ENCODE peak calls at places on chromosome 10, in nine cellular contexts. One of them, this sample, is unnamed.

GRCh38 chr10:122112625-122113160 is 123.7 kb downstream of the TACC2 start:
- DNase-seq in A549: peak; percentile 93
- DNase-seq in lung: peak; percentile 84
- DNase-seq in DND-41: no peak
- DNase-seq in tibial artery: peak; percentile 96
- DNase-seq in fibroblast of lung: peak; percentile 96
- DNase-seq in SK-N-SH: peak; percentile 93
- DNase-seq in lower lobe of right lung: peak; percentile 91
- DNase-seq in SK-N-MC: no peak
- DNase-seq in this sample: no peak

GRCh38 chr10:103445767-103446567 is 6.2 kb downstream of the CALHM2 start:
- DNase-seq in A549: no peak
- DNase-seq in lung: peak; percentile 64
- DNase-seq in DND-41: no peak
- DNase-seq in tibial artery: peak; percentile 96
- DNase-seq in fibroblast of lung: peak; percentile 81
- DNase-seq in SK-N-SH: no peak
- DNase-seq in lower lobe of right lung: no peak
- DNase-seq in SK-N-MC: no peak
- DNase-seq in this sample: no peak

GRCh38 chr10:104784452-104784851 is 143.4 kb downstream of the SORCS3 start:
- DNase-seq in A549: no peak
- DNase-seq in lung: no peak
- DNase-seq in DND-41: no peak
- DNase-seq in tibial artery: no peak
- DNase-seq in fibroblast of lung: no peak
- DNase-seq in SK-N-SH: no peak
- DNase-seq in lower lobe of right lung: no peak
- DNase-seq in SK-N-MC: no peak
- DNase-seq in this sample: no peak

GRCh38 chr10:101987136-101987535 is 68.8 kb downstream of the ARMH3 start:
- DNase-seq in A549: no peak
- DNase-seq in lung: no peak
- DNase-seq in DND-41: no peak
- DNase-seq in tibial artery: no peak
- DNase-seq in fibroblast of lung: no peak
- DNase-seq in SK-N-SH: no peak
- DNase-seq in lower lobe of right lung: no peak
- DNase-seq in SK-N-MC: no peak
- DNase-seq in this sample: no peak

GRCh38 chr10:29834990-29835569 is 200.3 kb upstream of the SVIL start:
- DNase-seq in A549: no peak
- DNase-seq in lung: no peak
- DNase-seq in DND-41: no peak
- DNase-seq in tibial artery: no peak
- DNase-seq in fibroblast of lung: peak; percentile 56
- DNase-seq in SK-N-SH: no peak
- DNase-seq in lower lobe of right lung: no peak
- DNase-seq in SK-N-MC: no peak
- DNase-seq in this sample: no peak

GRCh38 chr10:102769375-102770107 is 25.8 kb downstream of the WBP1L start:
- DNase-seq in A549: peak; percentile 44
- DNase-seq in lung: no peak
- DNase-seq in DND-41: no peak
- DNase-seq in tibial artery: no peak
- DNase-seq in fibroblast of lung: no peak
- DNase-seq in SK-N-SH: no peak
- DNase-seq in lower lobe of right lung: no peak
- DNase-seq in SK-N-MC: no peak
- DNase-seq in this sample: no peak

GRCh38 chr10:5685764-5686240 is 1.2 kb downstream of the TASOR2 start:
- DNase-seq in A549: no peak
- DNase-seq in lung: no peak
- DNase-seq in DND-41: no peak
- DNase-seq in tibial artery: no peak
- DNase-seq in fibroblast of lung: no peak
- DNase-seq in SK-N-SH: peak; percentile 23
- DNase-seq in lower lobe of right lung: no peak
- DNase-seq in SK-N-MC: no peak
- DNase-seq in this sample: no peak

GRCh38 chr10:5547684-5547933 is 22.8 kb downstream of the CALML3 start:
- DNase-seq in A549: no peak
- DNase-seq in lung: no peak
- DNase-seq in DND-41: no peak
- DNase-seq in tibial artery: peak; percentile 66
- DNase-seq in fibroblast of lung: peak; percentile 47
- DNase-seq in SK-N-SH: no peak
- DNase-seq in lower lobe of right lung: peak; percentile 2
- DNase-seq in SK-N-MC: no peak
- DNase-seq in this sample: no peak

GRCh38 chr10:22321831-22322662 is 1.1 kb downstream of the BMI1 start:
- DNase-seq in A549: peak; percentile 34
- DNase-seq in lung: no peak
- DNase-seq in DND-41: peak; percentile 35
- DNase-seq in tibial artery: peak; percentile 69
- DNase-seq in fibroblast of lung: no peak
- DNase-seq in SK-N-SH: peak; percentile 77
- DNase-seq in lower lobe of right lung: peak; percentile 55
- DNase-seq in SK-N-MC: no peak
- DNase-seq in this sample: peak; percentile 21

GRCh38 chr10:72097448-72098300 is 9.3 kb upstream of the SPOCK2 start:
- DNase-seq in A549: peak; percentile 73
- DNase-seq in lung: no peak
- DNase-seq in DND-41: no peak
- DNase-seq in tibial artery: no peak
- DNase-seq in fibroblast of lung: peak; percentile 99
- DNase-seq in SK-N-SH: no peak
- DNase-seq in lower lobe of right lung: no peak
- DNase-seq in SK-N-MC: no peak
- DNase-seq in this sample: no peak

GRCh38 chr10:132152896-132153580 is 33.7 kb upstream of the DPYSL4 start:
- DNase-seq in A549: no peak
- DNase-seq in lung: no peak
- DNase-seq in DND-41: no peak
- DNase-seq in tibial artery: no peak
- DNase-seq in fibroblast of lung: no peak
- DNase-seq in SK-N-SH: no peak
- DNase-seq in lower lobe of right lung: peak; percentile 30
- DNase-seq in SK-N-MC: no peak
- DNase-seq in this sample: no peak

DNA sequence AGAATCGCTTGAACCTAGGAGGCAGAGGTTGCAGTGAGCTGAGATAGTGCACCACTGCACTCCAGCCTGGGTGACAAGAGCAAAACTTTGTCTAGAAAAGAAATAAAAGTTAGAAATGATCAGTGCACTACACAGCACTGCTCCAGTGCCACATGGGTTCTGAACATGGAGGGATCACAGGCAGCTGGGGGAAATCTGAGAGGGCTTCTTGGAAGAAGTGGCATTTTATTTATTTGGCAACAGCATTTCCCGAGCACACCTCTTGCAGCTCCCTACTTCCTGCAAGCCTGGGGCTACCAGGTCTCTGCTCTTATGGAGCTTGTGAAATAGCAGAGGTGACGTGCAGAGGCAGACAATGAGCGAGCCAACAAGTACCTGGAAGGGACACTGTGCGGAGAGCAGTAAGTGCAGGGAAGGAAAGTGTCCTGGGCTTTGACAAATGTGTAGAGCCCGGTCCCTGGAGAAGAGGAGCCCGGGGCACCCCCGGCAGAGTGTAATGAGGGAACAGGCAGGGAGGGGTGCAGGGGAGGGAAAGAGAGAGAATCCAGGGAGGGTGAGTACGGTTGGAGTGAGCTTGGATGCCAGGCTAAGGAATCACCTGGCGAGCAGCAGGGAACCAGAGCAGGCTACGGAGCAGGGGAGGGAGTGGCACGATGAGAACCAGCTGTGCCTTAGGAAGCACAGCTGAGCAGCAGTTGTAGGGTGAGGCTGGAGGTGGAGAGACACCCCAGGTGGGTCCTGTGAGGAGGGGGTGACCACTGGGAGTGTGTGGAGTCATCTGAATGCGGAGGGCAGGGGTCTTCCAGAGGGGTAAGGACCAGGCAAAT is 104.6 kb upstream of the CTBP2 start:
- DNase-seq in A549: no peak
- DNase-seq in lung: no peak
- DNase-seq in DND-41: no peak
- DNase-seq in tibial artery: no peak
- DNase-seq in fibroblast of lung: no peak
- DNase-seq in SK-N-SH: no peak
- DNase-seq in lower lobe of right lung: no peak
- DNase-seq in SK-N-MC: no peak
- DNase-seq in this sample: no peak
- H3K4me3 ChIP-seq in A549: no peak overlapping the region
- H3K4me3 ChIP-seq in lung: no peak overlapping the region
- H3K4me3 ChIP-seq in DND-41: no peak overlapping the region
- H3K4me3 ChIP-seq in tibial artery: no peak overlapping the region
- H3K4me3 ChIP-seq in fibroblast of lung: no peak overlapping the region
- H3K4me3 ChIP-seq in SK-N-SH: no peak overlapping the region
- H3K4me3 ChIP-seq in lower lobe of right lung: no peak overlapping the region
- H3K4me3 ChIP-seq in SK-N-MC: no peak overlapping the region
- H3K4me3 ChIP-seq in this sample: no peak overlapping the region

GRCh38 chr10:77637986-77638765 is 568 bp upstream of the KCNMA1 start:
- DNase-seq in A549: peak; percentile 38
- DNase-seq in lung: no peak
- DNase-seq in DND-41: no peak
- DNase-seq in tibial artery: peak; percentile 81
- DNase-seq in fibroblast of lung: peak; percentile 61
- DNase-seq in SK-N-SH: peak; percentile 86
- DNase-seq in lower lobe of right lung: peak; percentile 58
- DNase-seq in SK-N-MC: no peak
- DNase-seq in this sample: no peak
- H3K27ac ChIP-seq in A549: peak overlapping the region; percentile 89
- H3K27ac ChIP-seq in lung: no peak overlapping the region
- H3K27ac ChIP-seq in DND-41: no peak overlapping the region
- H3K27ac ChIP-seq in tibial artery: peak overlapping the region; percentile 88
- H3K27ac ChIP-seq in fibroblast of lung: no peak overlapping the region
- H3K27ac ChIP-seq in SK-N-SH: no peak overlapping the region
- H3K27ac ChIP-seq in lower lobe of right lung: no peak overlapping the region
- H3K27ac ChIP-seq in SK-N-MC: no peak overlapping the region
- H3K27ac ChIP-seq in this sample: no peak overlapping the region

GRCh38 chr10:37687581-37687980 is 169.8 kb downstream of the ZNF248 start:
- DNase-seq in A549: no peak
- DNase-seq in lung: no peak
- DNase-seq in DND-41: no peak
- DNase-seq in tibial artery: no peak
- DNase-seq in fibroblast of lung: no peak
- DNase-seq in SK-N-SH: no peak
- DNase-seq in lower lobe of right lung: no peak
- DNase-seq in SK-N-MC: no peak
- DNase-seq in this sample: no peak
- H3K9me3 ChIP-seq in A549: no peaks in the 10 kb centered on the region
- H3K9me3 ChIP-seq in lung: peaks cover 25% of the 10 kb centered on the region
- H3K9me3 ChIP-seq in DND-41: peaks cover 3% of the 10 kb centered on the region
- H3K9me3 ChIP-seq in tibial artery: peaks cover 3% of the 10 kb centered on the region
- H3K9me3 ChIP-seq in fibroblast of lung: no peaks in the 10 kb centered on the region
- H3K9me3 ChIP-seq in SK-N-SH: no peaks in the 10 kb centered on the region
- H3K9me3 ChIP-seq in lower lobe of right lung: no peaks in the 10 kb centered on the region
- H3K9me3 ChIP-seq in SK-N-MC: no peaks in the 10 kb centered on the region
- H3K9me3 ChIP-seq in this sample: no peaks in the 10 kb centered on the region

GRCh38 chr10:28681928-28682750 is 4.8 kb downstream of the BAMBI start:
- DNase-seq in A549: no peak
- DNase-seq in lung: no peak
- DNase-seq in DND-41: no peak
- DNase-seq in tibial artery: no peak
- DNase-seq in fibroblast of lung: no peak
- DNase-seq in SK-N-SH: peak; percentile 63
- DNase-seq in lower lobe of right lung: no peak
- DNase-seq in SK-N-MC: no peak
- DNase-seq in this sample: no peak
- H3K4me3 ChIP-seq in A549: no peak overlapping the region
- H3K4me3 ChIP-seq in lung: no peak overlapping the region
- H3K4me3 ChIP-seq in DND-41: no peak overlapping the region
- H3K4me3 ChIP-seq in tibial artery: no peak overlapping the region
- H3K4me3 ChIP-seq in fibroblast of lung: no peak overlapping the region
- H3K4me3 ChIP-seq in SK-N-SH: peak overlapping the region; percentile 21
- H3K4me3 ChIP-seq in lower lobe of right lung: peak overlapping the region; percentile 12
- H3K4me3 ChIP-seq in SK-N-MC: no peak overlapping the region
- H3K4me3 ChIP-seq in this sample: no peak overlapping the region

GRCh38 chr10:96512524-96512991 is 1.2 kb downstream of the TLL2 start:
- DNase-seq in A549: no peak
- DNase-seq in lung: no peak
- DNase-seq in DND-41: no peak
- DNase-seq in tibial artery: no peak
- DNase-seq in fibroblast of lung: peak; percentile 14
- DNase-seq in SK-N-SH: peak; percentile 63
- DNase-seq in lower lobe of right lung: no peak
- DNase-seq in SK-N-MC: no peak
- DNase-seq in this sample: no peak

GRCh38 chr10:96511044-96511945 is 2.4 kb downstream of the TLL2 start:
- DNase-seq in A549: peak; percentile 68
- DNase-seq in lung: no peak
- DNase-seq in DND-41: peak; percentile 35
- DNase-seq in tibial artery: no peak
- DNase-seq in fibroblast of lung: peak; percentile 19
- DNase-seq in SK-N-SH: peak; percentile 72
- DNase-seq in lower lobe of right lung: no peak
- DNase-seq in SK-N-MC: no peak
- DNase-seq in this sample: no peak

GRCh38 chr10:96513686-96514551 is at the start of gene TLL2:
- DNase-seq in A549: peak; percentile 85
- DNase-seq in lung: peak; percentile 65
- DNase-seq in DND-41: peak; percentile 62
- DNase-seq in tibial artery: peak; percentile 89
- DNase-seq in fibroblast of lung: peak; percentile 82
- DNase-seq in SK-N-SH: peak; percentile 94
- DNase-seq in lower lobe of right lung: peak; percentile 82
- DNase-seq in SK-N-MC: no peak
- DNase-seq in this sample: peak; percentile 47

GRCh38 chr10:96516337-96516736 is 2.6 kb upstream of the TLL2 start:
- DNase-seq in A549: no peak
- DNase-seq in lung: no peak
- DNase-seq in DND-41: no peak
- DNase-seq in tibial artery: no peak
- DNase-seq in fibroblast of lung: no peak
- DNase-seq in SK-N-SH: no peak
- DNase-seq in lower lobe of right lung: no peak
- DNase-seq in SK-N-MC: no peak
- DNase-seq in this sample: no peak

GRCh38 chr10:96512997-96513685 is 585 bp downstream of the TLL2 start:
- DNase-seq in A549: peak; percentile 16
- DNase-seq in lung: no peak
- DNase-seq in DND-41: peak; percentile 83
- DNase-seq in tibial artery: no peak
- DNase-seq in fibroblast of lung: peak; percentile 35
- DNase-seq in SK-N-SH: peak; percentile 65
- DNase-seq in lower lobe of right lung: no peak
- DNase-seq in SK-N-MC: no peak
- DNase-seq in this sample: peak; percentile 61
- H3K27ac ChIP-seq in A549: peak overlapping the region; percentile 77
- H3K27ac ChIP-seq in lung: no peak overlapping the region
- H3K27ac ChIP-seq in DND-41: no peak overlapping the region
- H3K27ac ChIP-seq in tibial artery: peak overlapping the region; percentile 34
- H3K27ac ChIP-seq in fibroblast of lung: no peak overlapping the region
- H3K27ac ChIP-seq in SK-N-SH: no peak overlapping the region
- H3K27ac ChIP-seq in lower lobe of right lung: no peak overlapping the region
- H3K27ac ChIP-seq in SK-N-MC: no peak overlapping the region
- H3K27ac ChIP-seq in this sample: no peak overlapping the region

DNA sequence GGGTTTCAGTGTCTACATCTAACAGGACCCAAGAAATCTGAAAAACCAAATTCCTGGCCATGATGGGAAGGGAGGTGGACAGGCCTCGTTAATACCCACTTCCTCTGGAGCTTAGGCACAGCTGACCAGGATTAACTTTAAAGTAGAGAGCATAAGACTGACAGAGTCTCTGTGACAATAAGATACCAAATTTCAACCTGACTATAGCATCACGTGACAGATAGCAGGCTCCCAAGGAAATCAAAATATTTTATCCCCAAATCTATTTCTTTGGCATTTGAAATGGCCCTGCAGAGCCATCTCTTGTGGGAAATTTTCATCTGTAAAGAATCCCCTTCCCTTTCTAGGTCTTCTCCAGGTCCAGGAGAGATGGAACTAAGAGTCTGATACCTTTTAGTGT is 258.3 kb downstream of the TCERG1L start:
- DNase-seq in A549: no peak
- DNase-seq in lung: no peak
- DNase-seq in DND-41: no peak
- DNase-seq in tibial artery: no peak
- DNase-seq in fibroblast of lung: no peak
- DNase-seq in SK-N-SH: no peak
- DNase-seq in lower lobe of right lung: no peak
- DNase-seq in SK-N-MC: no peak
- DNase-seq in this sample: no peak
- H3K9me3 ChIP-seq in A549: no peaks in the 10 kb centered on the region
- H3K9me3 ChIP-seq in lung: peaks cover 6% of the 10 kb centered on the region
- H3K9me3 ChIP-seq in DND-41: peaks cover 7% of the 10 kb centered on the region
- H3K9me3 ChIP-seq in tibial artery: no peaks in the 10 kb centered on the region
- H3K9me3 ChIP-seq in fibroblast of lung: no peaks in the 10 kb centered on the region
- H3K9me3 ChIP-seq in SK-N-SH: no peaks in the 10 kb centered on the region
- H3K9me3 ChIP-seq in lower lobe of right lung: peaks cover 1% of the 10 kb centered on the region
- H3K9me3 ChIP-seq in SK-N-MC: no peaks in the 10 kb centered on the region
- H3K9me3 ChIP-seq in this sample: no peaks in the 10 kb centered on the region

This sample was measured in CD8-positive, alpha-beta memory T cell.